ENCODE peak calls at places on chromosome 5, in four cellular contexts. One of them, this sample, is unnamed.

GRCh38 chr5:110751902-110752762 is 13.3 kb downstream of the SLC25A46 start:
- DNase-seq in globus pallidus: no peak
- DNase-seq in activated naive CD8-positive, alpha-beta T cell treated with anti-CD3 and anti-CD28 coated beads for 36 hours: peak
- DNase-seq in NCI-H1417 treated with DMSO at 0.1 percent for 48 hours: no peak
- DNase-seq in this sample: peak

GRCh38 chr5:136057401-136057951 is 28.7 kb downstream of the TGFBI start:
- DNase-seq in globus pallidus: no peak
- DNase-seq in activated naive CD8-positive, alpha-beta T cell treated with anti-CD3 and anti-CD28 coated beads for 36 hours: no peak
- DNase-seq in NCI-H1417 treated with DMSO at 0.1 percent for 48 hours: no peak
- DNase-seq in this sample: peak

GRCh38 chr5:129718766-129719165 is 29.1 kb upstream of the MINAR2 start:
- DNase-seq in globus pallidus: no peak
- DNase-seq in activated naive CD8-positive, alpha-beta T cell treated with anti-CD3 and anti-CD28 coated beads for 36 hours: no peak
- DNase-seq in NCI-H1417 treated with DMSO at 0.1 percent for 48 hours: no peak
- DNase-seq in this sample: no peak

GRCh38 chr5:151126199-151126645 is 31.4 kb downstream of the ANXA6 start:
- DNase-seq in globus pallidus: peak
- DNase-seq in activated naive CD8-positive, alpha-beta T cell treated with anti-CD3 and anti-CD28 coated beads for 36 hours: peak
- DNase-seq in NCI-H1417 treated with DMSO at 0.1 percent for 48 hours: no peak
- DNase-seq in this sample: peak

GRCh38 chr5:157523976-157524375 is 51.6 kb downstream of the ADAM19 start:
- DNase-seq in globus pallidus: no peak
- DNase-seq in activated naive CD8-positive, alpha-beta T cell treated with anti-CD3 and anti-CD28 coated beads for 36 hours: no peak
- DNase-seq in NCI-H1417 treated with DMSO at 0.1 percent for 48 hours: no peak
- DNase-seq in this sample: peak

GRCh38 chr5:143153332-143154119 is 250.0 kb downstream of the NR3C1 start:
- DNase-seq in globus pallidus: no peak
- DNase-seq in activated naive CD8-positive, alpha-beta T cell treated with anti-CD3 and anti-CD28 coated beads for 36 hours: no peak
- DNase-seq in NCI-H1417 treated with DMSO at 0.1 percent for 48 hours: no peak
- DNase-seq in this sample: peak

GRCh38 chr5:149550608-149551226 is 522 bp downstream of the CSNK1A1 start:
- DNase-seq in globus pallidus: peak
- DNase-seq in activated naive CD8-positive, alpha-beta T cell treated with anti-CD3 and anti-CD28 coated beads for 36 hours: peak
- DNase-seq in NCI-H1417 treated with DMSO at 0.1 percent for 48 hours: no peak
- DNase-seq in this sample: no peak

GRCh38 chr5:5270958-5271605 is 131.0 kb downstream of the ADAMTS16 start:
- DNase-seq in globus pallidus: peak
- DNase-seq in activated naive CD8-positive, alpha-beta T cell treated with anti-CD3 and anti-CD28 coated beads for 36 hours: no peak
- DNase-seq in NCI-H1417 treated with DMSO at 0.1 percent for 48 hours: peak
- DNase-seq in this sample: peak

GRCh38 chr5:76657683-76658311 is 34.6 kb upstream of the F2RL2 start:
- DNase-seq in globus pallidus: no peak
- DNase-seq in activated naive CD8-positive, alpha-beta T cell treated with anti-CD3 and anti-CD28 coated beads for 36 hours: no peak
- DNase-seq in NCI-H1417 treated with DMSO at 0.1 percent for 48 hours: no peak
- DNase-seq in this sample: no peak

GRCh38 chr5:124677376-124677998 is 69.0 kb downstream of the ZNF608 start:
- DNase-seq in globus pallidus: peak
- DNase-seq in activated naive CD8-positive, alpha-beta T cell treated with anti-CD3 and anti-CD28 coated beads for 36 hours: no peak
- DNase-seq in NCI-H1417 treated with DMSO at 0.1 percent for 48 hours: no peak
- DNase-seq in this sample: no peak

GRCh38 chr5:61332891-61333350 is 863 bp downstream of the ZSWIM6 start:
- DNase-seq in globus pallidus: peak
- DNase-seq in activated naive CD8-positive, alpha-beta T cell treated with anti-CD3 and anti-CD28 coated beads for 36 hours: peak
- DNase-seq in NCI-H1417 treated with DMSO at 0.1 percent for 48 hours: no peak
- DNase-seq in this sample: peak

GRCh38 chr5:173573126-173573960 is 43.1 kb downstream of the BOD1 start:
- DNase-seq in globus pallidus: peak
- DNase-seq in activated naive CD8-positive, alpha-beta T cell treated with anti-CD3 and anti-CD28 coated beads for 36 hours: peak
- DNase-seq in NCI-H1417 treated with DMSO at 0.1 percent for 48 hours: no peak
- DNase-seq in this sample: peak

GRCh38 chr5:71865202-71865601 is 146.1 kb downstream of the CARTPT start:
- DNase-seq in globus pallidus: no peak
- DNase-seq in activated naive CD8-positive, alpha-beta T cell treated with anti-CD3 and anti-CD28 coated beads for 36 hours: no peak
- DNase-seq in NCI-H1417 treated with DMSO at 0.1 percent for 48 hours: no peak
- DNase-seq in this sample: peak

GRCh38 chr5:180333661-180334060 is 19.5 kb downstream of the GFPT2 start:
- DNase-seq in globus pallidus: no peak
- DNase-seq in activated naive CD8-positive, alpha-beta T cell treated with anti-CD3 and anti-CD28 coated beads for 36 hours: no peak
- DNase-seq in NCI-H1417 treated with DMSO at 0.1 percent for 48 hours: no peak
- DNase-seq in this sample: peak

GRCh38 chr5:139646111-139646510 is 2.0 kb upstream of the CXXC5 start:
- DNase-seq in globus pallidus: no peak
- DNase-seq in activated naive CD8-positive, alpha-beta T cell treated with anti-CD3 and anti-CD28 coated beads for 36 hours: no peak
- DNase-seq in NCI-H1417 treated with DMSO at 0.1 percent for 48 hours: no peak
- DNase-seq in this sample: no peak

GRCh38 chr5:43281840-43282658 is 31.2 kb downstream of the HMGCS1 start:
- DNase-seq in globus pallidus: no peak
- DNase-seq in activated naive CD8-positive, alpha-beta T cell treated with anti-CD3 and anti-CD28 coated beads for 36 hours: no peak
- DNase-seq in NCI-H1417 treated with DMSO at 0.1 percent for 48 hours: no peak
- DNase-seq in this sample: no peak

GRCh38 chr5:143235423-143235822 is 168.1 kb downstream of the NR3C1 start:
- DNase-seq in globus pallidus: no peak
- DNase-seq in activated naive CD8-positive, alpha-beta T cell treated with anti-CD3 and anti-CD28 coated beads for 36 hours: no peak
- DNase-seq in NCI-H1417 treated with DMSO at 0.1 percent for 48 hours: no peak
- DNase-seq in this sample: no peak

GRCh38 chr5:109612278-109612905 is 77.3 kb upstream of the MAN2A1 start:
- DNase-seq in globus pallidus: peak
- DNase-seq in activated naive CD8-positive, alpha-beta T cell treated with anti-CD3 and anti-CD28 coated beads for 36 hours: no peak
- DNase-seq in NCI-H1417 treated with DMSO at 0.1 percent for 48 hours: no peak
- DNase-seq in this sample: no peak

GRCh38 chr5:88883566-88884434 is 816 bp upstream of the MEF2C start:
- DNase-seq in globus pallidus: peak
- DNase-seq in activated naive CD8-positive, alpha-beta T cell treated with anti-CD3 and anti-CD28 coated beads for 36 hours: peak
- DNase-seq in NCI-H1417 treated with DMSO at 0.1 percent for 48 hours: no peak
- DNase-seq in this sample: peak

GRCh38 chr5:141757402-141757801 is 75.4 kb upstream of the ARAP3 start:
- DNase-seq in globus pallidus: peak
- DNase-seq in activated naive CD8-positive, alpha-beta T cell treated with anti-CD3 and anti-CD28 coated beads for 36 hours: no peak
- DNase-seq in NCI-H1417 treated with DMSO at 0.1 percent for 48 hours: no peak
- DNase-seq in this sample: no peak

GRCh38 chr5:42360641-42361320 is 62.5 kb upstream of the GHR start:
- DNase-seq in globus pallidus: no peak
- DNase-seq in activated naive CD8-positive, alpha-beta T cell treated with anti-CD3 and anti-CD28 coated beads for 36 hours: no peak
- DNase-seq in NCI-H1417 treated with DMSO at 0.1 percent for 48 hours: no peak
- DNase-seq in this sample: no peak

GRCh38 chr5:67306997-67307580 is 110.5 kb upstream of the CD180 start:
- DNase-seq in globus pallidus: no peak
- DNase-seq in activated naive CD8-positive, alpha-beta T cell treated with anti-CD3 and anti-CD28 coated beads for 36 hours: no peak
- DNase-seq in NCI-H1417 treated with DMSO at 0.1 percent for 48 hours: no peak
- DNase-seq in this sample: no peak

This sample was measured in SJSA1.